ENCODE peak calls at places on chromosomes 12 and 14, in seven cellular contexts. Q is prostate gland; D is kidney; P is CD8-positive, alpha-beta T cell; Y is Karpas-422; U is IMR-90; N is iPS DF 6.9. I is an unnamed sample.
A peak's percentile ranks its signal among the peaks of the same experiment; 100 is the strongest.

GRCh38 chr14:76904100-76904739 is 78.0 kb downstream of the LRRC74A start:
- DNase-seq in D (no peak), Y (no peak), Q (no peak), N (no peak), P (no peak), U (peak; percentile 98), I (peak; percentile 71)

GRCh38 chr12:57152408-57153038 is 5.1 kb upstream of the LRP1-AS start:
- DNase-seq in D (no peak), P (no peak), Y (no peak), U (peak; percentile 54), Q (no peak), N (no peak), I (no peak)

GRCh38 chr12:132954471-132955048 is 1.5 kb downstream of the ZNF605 start:
- DNase-seq in Y (no peak), N (no peak), U (no peak), D (no peak), P (no peak), Q (no peak), I (no peak)

GRCh38 chr12:34405286-34406227 is 383.3 kb downstream of the ALG10 start:
- DNase-seq in Y (no peak), D (peak; percentile 64), U (no peak), N (no peak), P (peak; percentile 2), Q (peak; percentile 2), I (peak; percentile 36)

GRCh38 chr14:89674906-89675305 is 257.9 kb upstream of the FOXN3 start:
- DNase-seq in Q (no peak), D (no peak), N (no peak), Y (no peak), P (no peak), U (no peak), I (no peak)

GRCh38 chr12:22333751-22334695 is 484 bp downstream of the ST8SIA1 start:
- DNase-seq in P (no peak), Y (no peak), U (no peak), D (peak; percentile 69), Q (peak; percentile 23), N (no peak), I (peak; percentile 52)

GRCh38 chr14:76516884-76517283 is 140.9 kb downstream of the ESRRB start:
- DNase-seq in U (no peak), D (no peak), N (no peak), Y (no peak), Q (peak; percentile 50), P (no peak), I (no peak)

GRCh38 chr12:107131832-107132616 is 38.7 kb upstream of the CRY1 start:
- DNase-seq in N (peak; percentile 50), P (peak; percentile 17), D (no peak), U (peak; percentile 68), Y (peak; percentile 74), Q (peak; percentile 42), I (no peak)

GRCh38 chr12:129696952-129697351 is 206.9 kb downstream of the TMEM132D start:
- DNase-seq in U (no peak), Q (no peak), D (no peak), P (no peak), N (no peak), Y (no peak), I (no peak)

GRCh38 chr12:66755727-66756395 is 77.0 kb upstream of the GRIP1 start:
- DNase-seq in Q (no peak), U (no peak), Y (no peak), D (no peak), N (no peak), P (no peak), I (no peak)

GRCh38 chr12:1350055-1350933 is 244.1 kb downstream of the FBXL14 start:
- DNase-seq in U (peak; percentile 86), Y (no peak), P (no peak), D (no peak), Q (peak; percentile 59), N (no peak), I (no peak)

GRCh38 chr14:39841088-39841487 is 408.9 kb upstream of the FBXO33 start:
- DNase-seq in P (no peak), U (no peak), Q (no peak), N (no peak), Y (no peak), D (no peak), I (no peak)

GRCh38 chr12:89370850-89371249 is 18.5 kb upstream of the DUSP6 start:
- DNase-seq in D (no peak), Q (peak; percentile 63), Y (no peak), P (no peak), U (peak; percentile 82), N (no peak), I (no peak)

GRCh38 chr14:71574976-71575375 is 357.3 kb upstream of the RGS6 start:
- DNase-seq in P (no peak), Y (no peak), N (no peak), Q (no peak), U (peak; percentile 92), D (no peak), I (no peak)

GRCh38 chr12:66629138-66629880 is 49.6 kb downstream of the GRIP1 start:
- DNase-seq in D (no peak), U (no peak), Q (no peak), Y (no peak), N (no peak), P (no peak), I (no peak)

GRCh38 chr14:52299692-52300278 is 14.3 kb upstream of the PTGER2 start:
- DNase-seq in N (peak; percentile 9), P (no peak), Y (peak; percentile 83), Q (no peak), U (peak; percentile 71), D (no peak), I (no peak)

GRCh38 chr14:70448633-70449032 is 3.3 kb upstream of the ADAM21 start:
- DNase-seq in N (no peak), D (no peak), U (peak; percentile 62), Q (no peak), P (no peak), Y (no peak), I (no peak)

GRCh38 chr12:86264451-86265328 is 8.5 kb upstream of the MGAT4C start:
- DNase-seq in U (no peak), Y (no peak), D (peak; percentile 75), N (no peak), P (peak; percentile 4), Q (peak; percentile 90), I (peak; percentile 37)

GRCh38 chr12:49131051-49131972 is at the start of gene TUBA1B:
- DNase-seq in P (peak; percentile 91), D (peak; percentile 98), Y (peak; percentile 96), N (peak; percentile 58), Q (peak; percentile 90), U (peak; percentile 82), I (peak; percentile 90)

GRCh38 chr14:95061317-95062093 is 95.8 kb downstream of the DICER1 start:
- DNase-seq in Q (no peak), U (peak; percentile 10), P (no peak), D (no peak), Y (no peak), N (no peak), I (no peak)

GRCh38 chr12:15423629-15424028 is 101.3 kb downstream of the PTPRO start:
- DNase-seq in P (no peak), Q (no peak), N (no peak), U (no peak), Y (no peak), D (no peak), I (no peak)

GRCh38 chr12:117231750-117232149 is 41.5 kb upstream of the FBXO21 start:
- DNase-seq in U (no peak), Y (peak; percentile 53), Q (no peak), P (no peak), N (no peak), D (no peak), I (peak; percentile 13)

GRCh38 chr12:116975779-116976393 is 65.1 kb downstream of the FBXW8 start:
- DNase-seq in N (no peak), Q (no peak), P (no peak), Y (peak; percentile 49), U (peak; percentile 67), D (no peak), I (no peak)

GRCh38 chr12:80445083-80445482 is 1.0 kb downstream of the PTPRQ start:
- DNase-seq in D (no peak), N (no peak), P (no peak), U (peak; percentile 54), Y (no peak), Q (no peak), I (no peak)
- H3K4me3 ChIP-seq in D (no peak overlapping the region), N (no peak overlapping the region), P (no peak overlapping the region), U (no peak overlapping the region), Y (no peak overlapping the region), Q (no peak overlapping the region), I (no peak overlapping the region)

GRCh38 chr12:76028649-76029277 is 2.8 kb downstream of the PHLDA1 start:
- DNase-seq in Q (no peak), P (no peak), N (no peak), Y (peak; percentile 41), U (no peak), D (no peak), I (no peak)
- H3K4me3 ChIP-seq in Q (no peak overlapping the region), P (no peak overlapping the region), N (peak overlapping the region; percentile 28), Y (peak overlapping the region; percentile 88), U (peak overlapping the region; percentile 98), D (peak overlapping the region; percentile 80), I (peak overlapping the region; percentile 84)

GRCh38 chr14:22821193-22822016 is 6.2 kb upstream of the SLC7A7 start:
- DNase-seq in Q (no peak), D (no peak), U (no peak), P (no peak), N (no peak), Y (no peak), I (no peak)
- H3K4me3 ChIP-seq in Q (no peak overlapping the region), D (peak overlapping the region; percentile 47), U (no peak overlapping the region), P (no peak overlapping the region), N (peak overlapping the region; percentile 64), Y (no peak overlapping the region), I (no peak overlapping the region)

GRCh38 chr12:124506145-124506831 is 61.1 kb downstream of the NCOR2 start:
- DNase-seq in Y (no peak), D (peak; percentile 94), P (no peak), Q (peak; percentile 73), N (no peak), U (no peak), I (peak; percentile 88)
- H3K4me3 ChIP-seq in Y (no peak overlapping the region), D (no peak overlapping the region), P (no peak overlapping the region), Q (no peak overlapping the region), N (no peak overlapping the region), U (no peak overlapping the region), I (peak overlapping the region; percentile 25)

DNA sequence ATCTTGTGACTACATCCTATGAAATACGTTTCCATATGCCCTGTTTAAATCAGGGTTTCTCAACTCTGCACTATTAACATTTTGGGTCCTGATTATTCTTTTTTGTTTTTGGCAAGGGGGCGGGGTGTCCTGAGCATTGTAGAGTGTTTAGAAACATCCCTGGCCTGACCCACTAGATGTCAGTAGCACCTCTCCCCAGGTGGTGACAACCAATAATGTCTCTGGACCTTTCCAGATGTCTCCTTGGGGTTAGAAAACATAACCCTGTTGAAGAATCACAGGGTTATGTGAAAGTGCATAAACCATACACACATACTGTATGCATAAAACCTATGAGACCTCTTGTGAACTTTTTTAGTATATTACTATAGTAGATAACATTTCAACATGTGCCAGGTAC is 1.4 kb downstream of the ACAD10 start:
- DNase-seq in N (no peak), U (no peak), D (no peak), P (no peak), Q (no peak), Y (peak; percentile 75), I (no peak)
- H3K4me3 ChIP-seq in N (no peak overlapping the region), U (no peak overlapping the region), D (peak overlapping the region; percentile 100), P (no peak overlapping the region), Q (no peak overlapping the region), Y (peak overlapping the region; percentile 81), I (peak overlapping the region; percentile 89)